ENCODE peak calls at places on chromosome 21, in seven cellular contexts. C, W, Y, S, G, K and O are unnamed samples.

GRCh38 chr21:15967661-15968060 is 237.9 kb downstream of the USP25 start:
- DNase-seq in S (no peak), Y (no peak), G (peak; percentile 30), C (no peak), W (no peak), K (no peak), O (no peak)

GRCh38 chr21:31877558-31877957 is 4.7 kb downstream of the HUNK start:
- DNase-seq in Y (no peak), K (no peak), S (no peak), W (no peak), G (no peak), C (peak; percentile 25), O (no peak)

GRCh38 chr21:44089001-44089911 is 17.9 kb upstream of the PWP2 start:
- DNase-seq in G (no peak), Y (no peak), K (no peak), W (no peak), S (no peak), C (peak; percentile 88), O (no peak)

GRCh38 chr21:32578107-32578691 is 7.1 kb downstream of the TCP10L start:
- DNase-seq in W (no peak), G (no peak), C (no peak), Y (no peak), S (no peak), K (no peak), O (no peak)

GRCh38 chr21:39397651-39398385 is 47.8 kb downstream of the LCA5L start:
- DNase-seq in Y (no peak), C (no peak), K (no peak), G (peak; percentile 47), W (no peak), S (no peak), O (no peak)

GRCh38 chr21:37036177-37036576 is 29.7 kb downstream of the RIPPLY3 start:
- DNase-seq in Y (no peak), S (no peak), K (no peak), G (no peak), C (no peak), W (no peak), O (no peak)

GRCh38 chr21:29654855-29655254 is 284.9 kb downstream of the GRIK1 start:
- DNase-seq in G (no peak), Y (no peak), K (no peak), S (no peak), W (no peak), C (no peak), O (no peak)

GRCh38 chr21:16928439-16928838 is 584.4 kb upstream of the CXADR start:
- DNase-seq in Y (no peak), W (no peak), G (no peak), K (no peak), C (no peak), S (no peak), O (no peak)

GRCh38 chr21:45575993-45576837 is 34.0 kb upstream of the SLC19A1 start:
- DNase-seq in S (no peak), K (no peak), G (no peak), Y (no peak), C (peak; percentile 46), W (no peak), O (no peak)

GRCh38 chr21:43866659-43867331 is 1.8 kb downstream of the AGPAT3 start:
- DNase-seq in C (peak; percentile 78), Y (no peak), G (peak; percentile 48), W (peak; percentile 42), K (no peak), S (no peak), O (no peak)

GRCh38 chr21:27823652-27824201 is 856.8 kb upstream of the ADAMTS5 start:
- DNase-seq in S (no peak), W (no peak), K (no peak), C (no peak), Y (no peak), G (no peak), O (no peak)

GRCh38 chr21:16589499-16589898 is 859.7 kb downstream of the USP25 start:
- DNase-seq in W (no peak), K (no peak), C (no peak), G (no peak), S (no peak), Y (no peak), O (no peak)

GRCh38 chr21:36193200-36193599 is 36.6 kb downstream of the DOP1B start:
- DNase-seq in S (no peak), Y (no peak), K (no peak), G (peak; percentile 75), W (no peak), C (no peak), O (no peak)

GRCh38 chr21:42571391-42572150 is 57.9 kb downstream of the SLC37A1 start:
- DNase-seq in Y (no peak), G (no peak), S (no peak), W (no peak), K (no peak), C (peak; percentile 37), O (no peak)

GRCh38 chr21:42669069-42669468 is 15.6 kb downstream of the PDE9A start:
- DNase-seq in C (no peak), K (no peak), G (no peak), W (no peak), Y (no peak), S (no peak), O (no peak)

GRCh38 chr21:40215941-40216340 is 348.7 kb downstream of the PCP4 start:
- DNase-seq in C (no peak), W (no peak), K (no peak), G (peak; percentile 70), Y (no peak), S (no peak), O (no peak)

GRCh38 chr21:25964009-25964408 is 206.6 kb downstream of the APP start:
- DNase-seq in G (peak; percentile 40), K (no peak), S (no peak), Y (no peak), W (no peak), C (no peak), O (no peak)